ENCODE peak calls at places on chromosomes 2 and 18, in seven cellular contexts. One of them, this sample, is unnamed.

GRCh38 chr2:119387381-119388129 is 20.8 kb downstream of the DBI start:
- DNase-seq in IMR-90: peak; percentile 20
- DNase-seq in brain microvascular endothelial cell: peak; percentile 74
- DNase-seq in HFF-Myc: no peak
- DNase-seq in CD8-positive, alpha-beta memory T cell: no peak
- DNase-seq in frontal cortex: no peak
- DNase-seq in T-helper 2 cell: no peak
- DNase-seq in this sample: peak; percentile 72

GRCh38 chr18:48597110-48597509 is 58.3 kb downstream of the CTIF start:
- DNase-seq in IMR-90: no peak
- DNase-seq in brain microvascular endothelial cell: no peak
- DNase-seq in HFF-Myc: no peak
- DNase-seq in CD8-positive, alpha-beta memory T cell: no peak
- DNase-seq in frontal cortex: no peak
- DNase-seq in T-helper 2 cell: no peak
- DNase-seq in this sample: no peak

GRCh38 chr18:77131100-77131651 is 1.4 kb downstream of the MBP start:
- DNase-seq in IMR-90: no peak
- DNase-seq in brain microvascular endothelial cell: peak; percentile 45
- DNase-seq in HFF-Myc: no peak
- DNase-seq in CD8-positive, alpha-beta memory T cell: no peak
- DNase-seq in frontal cortex: no peak
- DNase-seq in T-helper 2 cell: peak; percentile 30
- DNase-seq in this sample: peak; percentile 48

GRCh38 chr18:23619388-23619873 is 33.1 kb upstream of the NPC1 start:
- DNase-seq in IMR-90: no peak
- DNase-seq in brain microvascular endothelial cell: no peak
- DNase-seq in HFF-Myc: no peak
- DNase-seq in CD8-positive, alpha-beta memory T cell: no peak
- DNase-seq in frontal cortex: no peak
- DNase-seq in T-helper 2 cell: no peak
- DNase-seq in this sample: no peak

GRCh38 chr2:188725981-188726380 is 248.2 kb upstream of the COL3A1 start:
- DNase-seq in IMR-90: peak; percentile 73
- DNase-seq in brain microvascular endothelial cell: no peak
- DNase-seq in HFF-Myc: no peak
- DNase-seq in CD8-positive, alpha-beta memory T cell: no peak
- DNase-seq in frontal cortex: no peak
- DNase-seq in T-helper 2 cell: no peak
- DNase-seq in this sample: no peak

GRCh38 chr2:179741317-179741716 is 120.1 kb downstream of the ZNF385B start:
- DNase-seq in IMR-90: no peak
- DNase-seq in brain microvascular endothelial cell: no peak
- DNase-seq in HFF-Myc: no peak
- DNase-seq in CD8-positive, alpha-beta memory T cell: no peak
- DNase-seq in frontal cortex: no peak
- DNase-seq in T-helper 2 cell: no peak
- DNase-seq in this sample: no peak

GRCh38 chr18:55470826-55471225 is 117.2 kb downstream of the TCF4 start:
- DNase-seq in IMR-90: no peak
- DNase-seq in brain microvascular endothelial cell: no peak
- DNase-seq in HFF-Myc: no peak
- DNase-seq in CD8-positive, alpha-beta memory T cell: no peak
- DNase-seq in frontal cortex: no peak
- DNase-seq in T-helper 2 cell: no peak
- DNase-seq in this sample: no peak

GRCh38 chr2:104177179-104177578 is 676.7 kb upstream of the POU3F3 start:
- DNase-seq in IMR-90: no peak
- DNase-seq in brain microvascular endothelial cell: no peak
- DNase-seq in HFF-Myc: no peak
- DNase-seq in CD8-positive, alpha-beta memory T cell: no peak
- DNase-seq in frontal cortex: no peak
- DNase-seq in T-helper 2 cell: no peak
- DNase-seq in this sample: no peak

GRCh38 chr2:18104583-18105224 is 226.2 kb downstream of the KCNS3 start:
- DNase-seq in IMR-90: no peak
- DNase-seq in brain microvascular endothelial cell: no peak
- DNase-seq in HFF-Myc: no peak
- DNase-seq in CD8-positive, alpha-beta memory T cell: no peak
- DNase-seq in frontal cortex: no peak
- DNase-seq in T-helper 2 cell: no peak
- DNase-seq in this sample: no peak

GRCh38 chr2:77192811-77193289 is 329.3 kb downstream of the LRRTM4 start:
- DNase-seq in IMR-90: no peak
- DNase-seq in brain microvascular endothelial cell: no peak
- DNase-seq in HFF-Myc: no peak
- DNase-seq in CD8-positive, alpha-beta memory T cell: no peak
- DNase-seq in frontal cortex: no peak
- DNase-seq in T-helper 2 cell: no peak
- DNase-seq in this sample: no peak

GRCh38 chr2:73266061-73266891 is 18.0 kb downstream of the FBXO41 start:
- DNase-seq in IMR-90: peak; percentile 65
- DNase-seq in brain microvascular endothelial cell: no peak
- DNase-seq in HFF-Myc: no peak
- DNase-seq in CD8-positive, alpha-beta memory T cell: no peak
- DNase-seq in frontal cortex: no peak
- DNase-seq in T-helper 2 cell: no peak
- DNase-seq in this sample: no peak

GRCh38 chr18:76256897-76257500 is 238.0 kb downstream of the ZNF516 start:
- DNase-seq in IMR-90: peak; percentile 75
- DNase-seq in brain microvascular endothelial cell: peak; percentile 51
- DNase-seq in HFF-Myc: peak; percentile 30
- DNase-seq in CD8-positive, alpha-beta memory T cell: no peak
- DNase-seq in frontal cortex: no peak
- DNase-seq in T-helper 2 cell: no peak
- DNase-seq in this sample: peak; percentile 81

GRCh38 chr2:175931751-175932295 is 70.2 kb downstream of the LNPK start:
- DNase-seq in IMR-90: peak; percentile 88
- DNase-seq in brain microvascular endothelial cell: no peak
- DNase-seq in HFF-Myc: no peak
- DNase-seq in CD8-positive, alpha-beta memory T cell: no peak
- DNase-seq in frontal cortex: no peak
- DNase-seq in T-helper 2 cell: no peak
- DNase-seq in this sample: peak; percentile 26

GRCh38 chr2:161990741-161991140 is 83.3 kb downstream of the DPP4 start:
- DNase-seq in IMR-90: peak; percentile 96
- DNase-seq in brain microvascular endothelial cell: peak; percentile 82
- DNase-seq in HFF-Myc: peak; percentile 69
- DNase-seq in CD8-positive, alpha-beta memory T cell: no peak
- DNase-seq in frontal cortex: no peak
- DNase-seq in T-helper 2 cell: no peak
- DNase-seq in this sample: no peak

GRCh38 chr2:26245810-26246209 is 1.1 kb downstream of the HADHB start:
- DNase-seq in IMR-90: peak; percentile 40
- DNase-seq in brain microvascular endothelial cell: no peak
- DNase-seq in HFF-Myc: no peak
- DNase-seq in CD8-positive, alpha-beta memory T cell: no peak
- DNase-seq in frontal cortex: no peak
- DNase-seq in T-helper 2 cell: no peak
- DNase-seq in this sample: peak; percentile 5

GRCh38 chr2:127576433-127577207 is 41.1 kb downstream of the MYO7B start:
- DNase-seq in IMR-90: peak; percentile 56
- DNase-seq in brain microvascular endothelial cell: peak; percentile 67
- DNase-seq in HFF-Myc: no peak
- DNase-seq in CD8-positive, alpha-beta memory T cell: no peak
- DNase-seq in frontal cortex: no peak
- DNase-seq in T-helper 2 cell: no peak
- DNase-seq in this sample: peak; percentile 72

GRCh38 chr2:98829586-98830270 is 98.8 kb upstream of the MGAT4A start:
- DNase-seq in IMR-90: no peak
- DNase-seq in brain microvascular endothelial cell: no peak
- DNase-seq in HFF-Myc: no peak
- DNase-seq in CD8-positive, alpha-beta memory T cell: no peak
- DNase-seq in frontal cortex: no peak
- DNase-seq in T-helper 2 cell: no peak
- DNase-seq in this sample: no peak

GRCh38 chr2:67169417-67170140 is 227.6 kb upstream of the ETAA1 start:
- DNase-seq in IMR-90: peak; percentile 56
- DNase-seq in brain microvascular endothelial cell: peak; percentile 18
- DNase-seq in HFF-Myc: peak; percentile 61
- DNase-seq in CD8-positive, alpha-beta memory T cell: no peak
- DNase-seq in frontal cortex: no peak
- DNase-seq in T-helper 2 cell: no peak
- DNase-seq in this sample: no peak

GRCh38 chr2:7774481-7774880 is 857.3 kb downstream of the RNF144A start:
- DNase-seq in IMR-90: no peak
- DNase-seq in brain microvascular endothelial cell: no peak
- DNase-seq in HFF-Myc: no peak
- DNase-seq in CD8-positive, alpha-beta memory T cell: no peak
- DNase-seq in frontal cortex: no peak
- DNase-seq in T-helper 2 cell: no peak
- DNase-seq in this sample: no peak

GRCh38 chr2:234722176-234722575 is 225.3 kb upstream of the ARL4C start:
- DNase-seq in IMR-90: no peak
- DNase-seq in brain microvascular endothelial cell: no peak
- DNase-seq in HFF-Myc: no peak
- DNase-seq in CD8-positive, alpha-beta memory T cell: no peak
- DNase-seq in frontal cortex: no peak
- DNase-seq in T-helper 2 cell: no peak
- DNase-seq in this sample: no peak

GRCh38 chr2:63614983-63615945 is 26.5 kb downstream of the MDH1 start:
- DNase-seq in IMR-90: peak; percentile 55
- DNase-seq in brain microvascular endothelial cell: peak; percentile 41
- DNase-seq in HFF-Myc: peak; percentile 24
- DNase-seq in CD8-positive, alpha-beta memory T cell: no peak
- DNase-seq in frontal cortex: no peak
- DNase-seq in T-helper 2 cell: no peak
- DNase-seq in this sample: peak; percentile 10

GRCh38 chr2:44155577-44156446 is 12.9 kb upstream of the PPM1B start:
- DNase-seq in IMR-90: peak; percentile 74
- DNase-seq in brain microvascular endothelial cell: no peak
- DNase-seq in HFF-Myc: peak; percentile 72
- DNase-seq in CD8-positive, alpha-beta memory T cell: no peak
- DNase-seq in frontal cortex: no peak
- DNase-seq in T-helper 2 cell: no peak
- DNase-seq in this sample: no peak

GRCh38 chr2:117760916-117761315 is 53.6 kb upstream of the DDX18 start:
- DNase-seq in IMR-90: no peak
- DNase-seq in brain microvascular endothelial cell: no peak
- DNase-seq in HFF-Myc: no peak
- DNase-seq in CD8-positive, alpha-beta memory T cell: no peak
- DNase-seq in frontal cortex: no peak
- DNase-seq in T-helper 2 cell: no peak
- DNase-seq in this sample: peak; percentile 21

This sample was measured in left kidney.